ENCODE peak calls at places on chromosome 1, in ten cellular contexts. I, X, O, J, V, L, F, U, A and S are unnamed samples.

GRCh38 chr1:202088216-202088615 is 34.5 kb upstream of the GPR37L1 start:
- DNase-seq in I (no peak), X (no peak), O (no peak), J (no peak), V (no peak), L (no peak), F (no peak), U (no peak), A (no peak), S (peak)

GRCh38 chr1:159930216-159930615 is 4.9 kb upstream of the TAGLN2 start:
- DNase-seq in I (no peak), X (no peak), O (peak), J (no peak), V (peak), L (peak), F (no peak), U (no peak), A (no peak), S (no peak)

GRCh38 chr1:234438579-234438978 is 40.4 kb downstream of the TARBP1 start:
- DNase-seq in I (no peak), X (no peak), O (no peak), J (no peak), V (no peak), L (no peak), F (no peak), U (no peak), A (no peak), S (no peak)

GRCh38 chr1:15016526-15016925 is 137.0 kb upstream of the TMEM51 start:
- DNase-seq in I (no peak), X (no peak), O (no peak), J (no peak), V (no peak), L (no peak), F (no peak), U (no peak), A (no peak), S (no peak)

GRCh38 chr1:154237435-154237834 is 16.7 kb downstream of the UBAP2L start:
- DNase-seq in I (no peak), X (no peak), O (no peak), J (no peak), V (no peak), L (no peak), F (no peak), U (no peak), A (no peak), S (no peak)

GRCh38 chr1:65065535-65066378 is 82.2 kb upstream of the AK4 start:
- DNase-seq in I (no peak), X (no peak), O (peak), J (no peak), V (peak), L (peak), F (no peak), U (no peak), A (no peak), S (peak)

GRCh38 chr1:116087628-116088027 is 23.6 kb upstream of the MAB21L3 start:
- DNase-seq in I (no peak), X (no peak), O (no peak), J (no peak), V (no peak), L (no peak), F (no peak), U (no peak), A (no peak), S (no peak)

GRCh38 chr1:231965615-231966014 is 339.0 kb downstream of the DISC1 start:
- DNase-seq in I (no peak), X (no peak), O (no peak), J (no peak), V (no peak), L (no peak), F (no peak), U (no peak), A (no peak), S (no peak)

GRCh38 chr1:212637902-212638301 is 29.3 kb downstream of the ATF3 start:
- DNase-seq in I (peak), X (no peak), O (no peak), J (peak), V (no peak), L (no peak), F (peak), U (no peak), A (no peak), S (no peak)

GRCh38 chr1:228320394-228320793 is 86.2 kb downstream of the TRIM11 start:
- DNase-seq in I (no peak), X (no peak), O (no peak), J (no peak), V (no peak), L (no peak), F (no peak), U (no peak), A (no peak), S (no peak)
- TF ChIP-seq CTCF in I (no peak), X (no peak), O (no peak), J (no peak), V (no peak), L (no peak), F (no peak), U (no peak), A (no peak), S (no peak)

GRCh38 chr1:20981903-20982695 is 194.6 kb downstream of the EIF4G3 start:
- DNase-seq in I (peak), X (no peak), O (no peak), J (no peak), V (no peak), L (no peak), F (no peak), U (peak), A (peak), S (peak)
- TF ChIP-seq CTCF in I (peak), X (no peak), O (peak), J (no peak), V (peak), L (peak), F (peak), U (peak), A (peak), S (peak)

DNA sequence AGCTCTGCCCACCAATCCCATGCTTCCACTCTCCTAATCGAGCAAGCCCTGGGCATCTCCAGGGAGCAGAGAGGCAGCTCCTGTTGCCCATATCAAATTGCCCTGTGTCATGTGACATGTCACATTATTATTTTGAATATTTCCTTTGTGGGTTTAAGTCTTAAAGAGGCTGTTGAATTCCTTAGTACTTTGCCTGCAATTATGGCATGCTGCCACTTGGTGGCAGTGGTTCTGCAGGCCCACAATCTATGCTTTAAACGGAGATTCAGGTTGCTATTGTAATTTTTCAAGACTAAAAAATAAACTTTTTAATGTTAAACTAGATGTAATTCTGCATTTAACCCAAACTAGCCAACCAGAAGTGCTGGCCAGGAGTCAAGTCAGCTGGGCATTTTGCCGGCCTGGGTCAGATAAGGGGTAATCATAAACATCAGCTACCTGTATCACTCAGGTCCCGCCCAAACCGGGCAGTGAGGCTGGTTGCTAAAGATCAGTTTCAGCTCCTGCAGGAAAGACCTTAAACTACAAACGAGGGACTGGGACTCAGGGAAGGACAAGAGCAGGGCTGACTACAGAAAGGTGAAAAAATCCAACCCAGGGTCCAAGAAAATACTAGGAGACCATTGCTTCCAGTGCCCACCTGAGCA is 37.3 kb upstream of the ARHGEF16 start:
- DNase-seq in I (no peak), X (no peak), O (no peak), J (no peak), V (no peak), L (no peak), F (no peak), U (no peak), A (no peak), S (no peak)
- TF ChIP-seq CTCF in I (peak), X (no peak), O (no peak), J (no peak), V (peak), L (peak), F (no peak), U (no peak), A (peak), S (peak)

GRCh38 chr1:50604580-50604979 is 181.3 kb upstream of the DMRTA2 start:
- DNase-seq in I (no peak), X (no peak), O (no peak), J (no peak), V (no peak), L (no peak), F (no peak), U (no peak), A (no peak), S (no peak)
- TF ChIP-seq CTCF in I (no peak), X (no peak), O (no peak), J (no peak), V (no peak), L (no peak), F (no peak), U (peak), A (no peak), S (no peak)

GRCh38 chr1:207186503-207186902 is 82.5 kb downstream of the C4BPA start:
- DNase-seq in I (peak), X (no peak), O (no peak), J (no peak), V (no peak), L (no peak), F (no peak), U (peak), A (peak), S (no peak)

DNA sequence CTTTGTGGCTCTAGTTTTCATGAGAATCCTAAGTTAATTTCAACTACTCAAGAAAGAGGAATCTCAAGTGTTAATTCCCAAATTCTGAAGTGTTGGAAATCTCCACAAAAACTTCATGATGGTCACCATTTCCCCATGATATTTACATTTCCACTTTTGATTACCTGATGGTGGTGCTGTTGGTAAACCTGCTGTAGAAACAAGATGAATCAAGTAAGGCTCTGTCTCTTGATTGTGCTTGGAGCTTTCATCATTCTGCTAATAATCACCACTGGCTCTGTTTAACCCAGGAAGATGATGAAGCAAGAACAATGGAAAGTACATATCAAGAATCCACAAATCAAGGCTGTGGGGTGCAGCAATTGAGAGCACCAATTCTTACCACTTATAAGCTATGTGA is 77.8 kb downstream of the C4BPA start:
- DNase-seq in I (peak), X (no peak), O (no peak), J (no peak), V (no peak), L (no peak), F (no peak), U (peak), A (peak), S (no peak)
- TF ChIP-seq CTCF in I (peak), X (no peak), O (no peak), J (no peak), V (no peak), L (no peak), F (no peak), U (peak), A (peak), S (peak)

GRCh38 chr1:203216274-203217138 is 13.0 kb downstream of the CHIT1 start:
- DNase-seq in I (peak), X (no peak), O (no peak), J (peak), V (peak), L (no peak), F (no peak), U (peak), A (peak), S (peak)

GRCh38 chr1:203217668-203218067 is 11.8 kb downstream of the CHIT1 start:
- DNase-seq in I (no peak), X (no peak), O (no peak), J (no peak), V (no peak), L (no peak), F (no peak), U (no peak), A (no peak), S (no peak)

GRCh38 chr1:203215573-203215972 is 13.9 kb downstream of the CHIT1 start:
- DNase-seq in I (no peak), X (peak), O (no peak), J (no peak), V (no peak), L (no peak), F (no peak), U (no peak), A (no peak), S (no peak)

GRCh38 chr1:203219171-203219570 is 10.3 kb downstream of the CHIT1 start:
- DNase-seq in I (no peak), X (no peak), O (no peak), J (no peak), V (no peak), L (no peak), F (no peak), U (no peak), A (no peak), S (no peak)

DNA sequence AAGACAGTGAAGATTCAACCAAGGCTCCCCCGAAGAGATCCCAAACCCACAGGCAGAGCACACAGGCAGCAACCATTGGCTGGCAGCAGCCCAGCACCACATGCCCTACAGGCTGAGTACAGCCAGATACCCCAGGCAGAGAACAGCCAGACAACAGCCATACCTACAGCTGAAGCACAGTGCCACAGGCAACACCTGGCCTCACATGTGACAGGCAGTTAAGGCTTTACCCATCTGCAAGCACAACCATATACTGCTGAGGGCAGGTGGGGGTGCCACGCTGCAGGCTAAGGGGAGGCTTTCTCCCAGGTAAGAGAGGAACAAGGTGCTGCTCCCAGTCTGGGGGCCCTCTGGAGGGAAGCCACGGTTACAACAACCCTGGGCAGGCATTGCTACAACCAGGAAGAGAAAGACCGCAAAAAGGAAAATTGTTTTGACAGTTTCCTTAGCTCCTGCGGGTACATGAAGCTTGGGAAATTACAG is 12.3 kb downstream of the CHIT1 start:
- DNase-seq in I (no peak), X (no peak), O (no peak), J (no peak), V (no peak), L (no peak), F (no peak), U (no peak), A (peak), S (peak)
- TF ChIP-seq CTCF in I (no peak), X (no peak), O (no peak), J (no peak), V (no peak), L (no peak), F (no peak), U (no peak), A (peak), S (peak)